ENCODE peak calls at places on chromosomes 7 and 10, in six cellular contexts. W, Q, U, N, F and H are unnamed samples.

GRCh38 chr7:81410471-81411117 is 359.3 kb downstream of the HGF start:
- DNase-seq in N (no peak), U (no peak), F (no peak), W (no peak), Q (no peak), H (no peak)

GRCh38 chr10:96719205-96719604 is 1.1 kb downstream of the PIK3AP1 start:
- DNase-seq in N (no peak), F (no peak), Q (no peak), U (no peak), W (no peak), H (no peak)

GRCh38 chr7:51644216-51644615 is 327.6 kb upstream of the COBL start:
- DNase-seq in U (no peak), F (no peak), W (no peak), N (no peak), Q (no peak), H (no peak)

GRCh38 chr10:126704637-126705036 is 34.1 kb upstream of the C10orf90 start:
- DNase-seq in Q (no peak), U (no peak), W (no peak), N (no peak), F (no peak), H (no peak)

GRCh38 chr7:117076426-117076943 is 123.2 kb downstream of the ST7 start:
- DNase-seq in U (no peak), W (no peak), F (no peak), Q (peak; percentile 81), N (no peak), H (no peak)

GRCh38 chr7:31104361-31105255 is 52.5 kb downstream of the ADCYAP1R1 start:
- DNase-seq in W (no peak), N (no peak), U (no peak), F (no peak), Q (no peak), H (no peak)

GRCh38 chr7:150784120-150784736 is 15.9 kb downstream of the TMEM176B start:
- DNase-seq in N (no peak), F (no peak), W (no peak), Q (no peak), U (no peak), H (no peak)

GRCh38 chr7:19294629-19295028 is 149.4 kb upstream of the FERD3L start:
- DNase-seq in F (no peak), N (no peak), Q (no peak), U (no peak), W (no peak), H (no peak)

GRCh38 chr10:117543245-117543998 is 876 bp downstream of the EMX2 start:
- DNase-seq in W (no peak), N (no peak), F (no peak), Q (no peak), U (no peak), H (no peak)

GRCh38 chr10:27099448-27099847 is 846 bp downstream of the ANKRD26 start:
- DNase-seq in F (no peak), U (no peak), N (no peak), W (no peak), Q (no peak), H (no peak)
- H3K27ac ChIP-seq in F (peak overlapping the region; percentile 72), U (peak overlapping the region; percentile 76), N (peak overlapping the region; percentile 86), W (peak overlapping the region; percentile 76), Q (no peak overlapping the region), H (peak overlapping the region; percentile 92)

GRCh38 chr7:70684173-70684572 is 447.8 kb upstream of the GALNT17 start:
- DNase-seq in Q (no peak), N (no peak), W (no peak), U (no peak), F (no peak), H (no peak)
- H3K27me3 ChIP-seq in Q (no peaks in the 10 kb centered on the region), N (no peaks in the 10 kb centered on the region), W (no peaks in the 10 kb centered on the region), U (no peaks in the 10 kb centered on the region), F (no peaks in the 10 kb centered on the region), H (no peaks in the 10 kb centered on the region)

DNA sequence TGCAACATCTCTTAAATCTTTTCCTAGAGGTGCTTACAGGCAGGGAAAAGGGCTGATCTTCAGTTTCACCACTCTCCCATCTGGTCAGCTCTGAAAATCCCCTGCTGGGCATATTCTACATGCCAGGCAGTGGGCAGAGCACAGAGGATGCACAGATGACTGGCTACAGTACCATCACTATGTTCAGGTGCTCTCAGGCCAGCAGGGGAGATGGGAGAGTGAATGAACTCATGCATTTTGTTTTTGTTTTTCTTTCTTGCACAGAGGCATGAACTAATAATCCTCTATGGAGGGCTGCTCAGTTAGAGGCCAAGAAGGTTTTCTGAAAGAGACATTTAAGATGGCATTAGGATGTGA is 19.3 kb downstream of the ELMO1 start:
- DNase-seq in N (no peak), Q (no peak), W (no peak), U (no peak), F (no peak), H (no peak)
- H3K27ac ChIP-seq in N (no peak overlapping the region), Q (no peak overlapping the region), W (no peak overlapping the region), U (no peak overlapping the region), F (no peak overlapping the region), H (no peak overlapping the region)

GRCh38 chr10:133243593-133243992 is 5.9 kb downstream of the VENTX start:
- DNase-seq in U (no peak), N (no peak), Q (no peak), F (no peak), W (no peak), H (no peak)
- H3K27me3 ChIP-seq in U (peaks cover 21% of the 10 kb centered on the region), N (peaks cover 100% of the 10 kb centered on the region), Q (peaks cover 100% of the 10 kb centered on the region), F (peaks cover 22% of the 10 kb centered on the region), W (peaks cover 12% of the 10 kb centered on the region), H (no peaks in the 10 kb centered on the region)

GRCh38 chr10:73075829-73076228 is 20.8 kb downstream of the P4HA1 start:
- DNase-seq in N (no peak), Q (no peak), W (no peak), U (no peak), F (no peak), H (no peak)

GRCh38 chr10:73073627-73074026 is 23.0 kb downstream of the P4HA1 start:
- DNase-seq in U (no peak), N (no peak), Q (no peak), F (no peak), W (no peak), H (no peak)

GRCh38 chr10:73079779-73080178 is 16.9 kb downstream of the P4HA1 start:
- DNase-seq in W (no peak), U (no peak), Q (no peak), F (no peak), N (no peak), H (no peak)

GRCh38 chr10:73076361-73077183 is 20.1 kb downstream of the P4HA1 start:
- DNase-seq in Q (peak; percentile 82), U (no peak), N (no peak), F (no peak), W (no peak), H (no peak)
- H3K27ac ChIP-seq in Q (peak overlapping the region; percentile 93), U (no peak overlapping the region), N (peak overlapping the region; percentile 41), F (no peak overlapping the region), W (no peak overlapping the region), H (peak overlapping the region; percentile 63)